ENCODE peak calls at places on chromosome 14, in nine cellular contexts. One of them, this sample, is unnamed.

GRCh38 chr14:54782803-54783659 is 119.6 kb downstream of the GCH1 start:
- DNase-seq in IMR-90: no peak
- DNase-seq in AG04450: no peak
- DNase-seq in colonic mucosa: no peak
- DNase-seq in cardiac muscle cell: no peak
- DNase-seq in MM.1S: peak
- DNase-seq in stomach: no peak
- DNase-seq in right lobe of liver: peak
- DNase-seq in ascending aorta: peak
- DNase-seq in this sample: peak

GRCh38 chr14:105021656-105022275 is 883 bp upstream of the CDCA4 start:
- DNase-seq in cardiac muscle cell: peak
- DNase-seq in IMR-90: peak
- DNase-seq in stomach: peak
- DNase-seq in AG04450: no peak
- DNase-seq in colonic mucosa: peak
- DNase-seq in right lobe of liver: peak
- DNase-seq in ascending aorta: peak
- DNase-seq in MM.1S: peak
- DNase-seq in this sample: peak

GRCh38 chr14:81273521-81273920 is 52.8 kb upstream of the GTF2A1 start:
- DNase-seq in cardiac muscle cell: no peak
- DNase-seq in right lobe of liver: no peak
- DNase-seq in stomach: no peak
- DNase-seq in colonic mucosa: no peak
- DNase-seq in ascending aorta: no peak
- DNase-seq in IMR-90: no peak
- DNase-seq in AG04450: no peak
- DNase-seq in MM.1S: no peak
- DNase-seq in this sample: no peak

GRCh38 chr14:102930753-102931579 is 8.5 kb downstream of the AMN start:
- DNase-seq in ascending aorta: no peak
- DNase-seq in cardiac muscle cell: peak
- DNase-seq in stomach: peak
- DNase-seq in MM.1S: no peak
- DNase-seq in IMR-90: peak
- DNase-seq in colonic mucosa: peak
- DNase-seq in right lobe of liver: peak
- DNase-seq in AG04450: no peak
- DNase-seq in this sample: peak

GRCh38 chr14:90111895-90112534 is 50.2 kb downstream of the KCNK13 start:
- DNase-seq in AG04450: peak
- DNase-seq in ascending aorta: no peak
- DNase-seq in IMR-90: peak
- DNase-seq in colonic mucosa: no peak
- DNase-seq in cardiac muscle cell: no peak
- DNase-seq in stomach: no peak
- DNase-seq in MM.1S: no peak
- DNase-seq in right lobe of liver: no peak
- DNase-seq in this sample: no peak

GRCh38 chr14:84976805-84977204 is 553.1 kb upstream of the FLRT2 start:
- DNase-seq in cardiac muscle cell: no peak
- DNase-seq in colonic mucosa: no peak
- DNase-seq in IMR-90: no peak
- DNase-seq in right lobe of liver: no peak
- DNase-seq in AG04450: no peak
- DNase-seq in stomach: no peak
- DNase-seq in ascending aorta: no peak
- DNase-seq in MM.1S: no peak
- DNase-seq in this sample: no peak

GRCh38 chr14:91303091-91303923 is 58.8 kb upstream of the GPR68 start:
- DNase-seq in AG04450: no peak
- DNase-seq in IMR-90: no peak
- DNase-seq in cardiac muscle cell: peak
- DNase-seq in right lobe of liver: no peak
- DNase-seq in MM.1S: peak
- DNase-seq in ascending aorta: no peak
- DNase-seq in colonic mucosa: peak
- DNase-seq in stomach: no peak
- DNase-seq in this sample: no peak

GRCh38 chr14:26218858-26219257 is 379.0 kb downstream of the NOVA1 start:
- DNase-seq in ascending aorta: no peak
- DNase-seq in stomach: no peak
- DNase-seq in colonic mucosa: no peak
- DNase-seq in right lobe of liver: no peak
- DNase-seq in AG04450: no peak
- DNase-seq in cardiac muscle cell: no peak
- DNase-seq in IMR-90: no peak
- DNase-seq in MM.1S: no peak
- DNase-seq in this sample: no peak

GRCh38 chr14:78007160-78007559 is 163.0 kb upstream of the NRXN3 start:
- DNase-seq in stomach: no peak
- DNase-seq in IMR-90: no peak
- DNase-seq in ascending aorta: no peak
- DNase-seq in colonic mucosa: no peak
- DNase-seq in MM.1S: no peak
- DNase-seq in AG04450: no peak
- DNase-seq in cardiac muscle cell: peak
- DNase-seq in right lobe of liver: no peak
- DNase-seq in this sample: no peak

GRCh38 chr14:87896393-87897380 is 96.3 kb downstream of the GALC start:
- DNase-seq in IMR-90: peak
- DNase-seq in stomach: no peak
- DNase-seq in cardiac muscle cell: peak
- DNase-seq in colonic mucosa: no peak
- DNase-seq in ascending aorta: no peak
- DNase-seq in right lobe of liver: no peak
- DNase-seq in MM.1S: peak
- DNase-seq in AG04450: peak
- DNase-seq in this sample: no peak

GRCh38 chr14:72089625-72090024 is 157.4 kb downstream of the RGS6 start:
- DNase-seq in cardiac muscle cell: no peak
- DNase-seq in ascending aorta: no peak
- DNase-seq in AG04450: no peak
- DNase-seq in colonic mucosa: no peak
- DNase-seq in IMR-90: no peak
- DNase-seq in stomach: no peak
- DNase-seq in MM.1S: no peak
- DNase-seq in right lobe of liver: no peak
- DNase-seq in this sample: no peak

GRCh38 chr14:77605392-77605978 is 11.0 kb downstream of the SPTLC2 start:
- DNase-seq in ascending aorta: no peak
- DNase-seq in colonic mucosa: no peak
- DNase-seq in right lobe of liver: no peak
- DNase-seq in cardiac muscle cell: no peak
- DNase-seq in MM.1S: no peak
- DNase-seq in stomach: no peak
- DNase-seq in AG04450: no peak
- DNase-seq in IMR-90: no peak
- DNase-seq in this sample: no peak

DNA sequence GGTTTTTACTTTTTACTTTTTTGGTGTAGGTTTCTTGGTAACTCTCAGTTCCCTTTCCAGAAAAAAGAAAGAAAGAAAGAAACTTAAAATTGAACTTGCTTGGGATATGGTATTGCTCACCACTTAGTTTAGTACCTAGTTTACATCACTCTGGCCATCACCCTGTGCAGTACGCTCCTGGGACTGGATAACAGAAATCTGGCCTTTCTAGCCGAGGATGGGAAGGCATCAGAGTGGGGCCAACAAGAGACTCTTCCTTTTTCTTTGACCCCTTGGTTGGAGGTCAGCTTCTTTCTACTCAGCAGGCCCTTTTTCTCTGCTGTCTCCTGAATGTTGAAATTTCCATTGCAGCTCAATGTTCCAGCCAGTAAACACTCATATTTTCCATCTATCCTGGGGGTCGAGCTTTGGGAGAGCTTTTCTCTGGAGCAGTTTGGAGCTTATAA is 156.6 kb downstream of the TGFB3 start:
- DNase-seq in IMR-90: no peak
- DNase-seq in ascending aorta: no peak
- DNase-seq in stomach: no peak
- DNase-seq in colonic mucosa: no peak
- DNase-seq in AG04450: no peak
- DNase-seq in MM.1S: no peak
- DNase-seq in cardiac muscle cell: peak
- DNase-seq in right lobe of liver: no peak
- DNase-seq in this sample: no peak
- H3K27ac ChIP-seq in IMR-90: no peak
- H3K27ac ChIP-seq in ascending aorta: peak
- H3K27ac ChIP-seq in stomach: peak
- H3K27ac ChIP-seq in colonic mucosa: no peak
- H3K27ac ChIP-seq in AG04450: no peak
- H3K27ac ChIP-seq in MM.1S: no peak
- H3K27ac ChIP-seq in cardiac muscle cell: peak
- H3K27ac ChIP-seq in right lobe of liver: no peak
- H3K27ac ChIP-seq in this sample: no peak

GRCh38 chr14:29085546-29085945 is 319.0 kb downstream of the FOXG1 start:
- DNase-seq in stomach: no peak
- DNase-seq in MM.1S: no peak
- DNase-seq in IMR-90: peak
- DNase-seq in AG04450: no peak
- DNase-seq in cardiac muscle cell: peak
- DNase-seq in ascending aorta: no peak
- DNase-seq in colonic mucosa: no peak
- DNase-seq in right lobe of liver: no peak
- DNase-seq in this sample: no peak
- TF ChIP-seq CTCF in stomach: no peak
- TF ChIP-seq CTCF in MM.1S: no peak
- TF ChIP-seq CTCF in IMR-90: peak
- TF ChIP-seq CTCF in AG04450: peak
- TF ChIP-seq CTCF in cardiac muscle cell: peak
- TF ChIP-seq CTCF in ascending aorta: no peak
- TF ChIP-seq CTCF in colonic mucosa: no peak
- TF ChIP-seq CTCF in right lobe of liver: peak
- TF ChIP-seq CTCF in this sample: no peak

GRCh38 chr14:95495538-95496025 is 20.9 kb downstream of the SYNE3 start:
- DNase-seq in cardiac muscle cell: no peak
- DNase-seq in colonic mucosa: peak
- DNase-seq in stomach: no peak
- DNase-seq in AG04450: no peak
- DNase-seq in IMR-90: no peak
- DNase-seq in ascending aorta: no peak
- DNase-seq in right lobe of liver: no peak
- DNase-seq in MM.1S: no peak
- DNase-seq in this sample: peak
- H3K27ac ChIP-seq in cardiac muscle cell: peak
- H3K27ac ChIP-seq in colonic mucosa: peak
- H3K27ac ChIP-seq in stomach: peak
- H3K27ac ChIP-seq in AG04450: no peak
- H3K27ac ChIP-seq in IMR-90: no peak
- H3K27ac ChIP-seq in ascending aorta: peak
- H3K27ac ChIP-seq in right lobe of liver: no peak
- H3K27ac ChIP-seq in MM.1S: peak
- H3K27ac ChIP-seq in this sample: no peak

GRCh38 chr14:30185832-30186231 is 258.2 kb upstream of the PRKD1 start:
- DNase-seq in cardiac muscle cell: no peak
- DNase-seq in colonic mucosa: no peak
- DNase-seq in IMR-90: no peak
- DNase-seq in AG04450: no peak
- DNase-seq in right lobe of liver: no peak
- DNase-seq in MM.1S: no peak
- DNase-seq in stomach: no peak
- DNase-seq in ascending aorta: no peak
- DNase-seq in this sample: no peak
- TF ChIP-seq CTCF in cardiac muscle cell: no peak
- TF ChIP-seq CTCF in colonic mucosa: no peak
- TF ChIP-seq CTCF in IMR-90: no peak
- TF ChIP-seq CTCF in AG04450: peak
- TF ChIP-seq CTCF in right lobe of liver: no peak
- TF ChIP-seq CTCF in MM.1S: no peak
- TF ChIP-seq CTCF in stomach: no peak
- TF ChIP-seq CTCF in ascending aorta: no peak
- TF ChIP-seq CTCF in this sample: no peak

This sample was measured in kidney.